ENCODE peak calls at places on chromosomes 3 and 15, in seven cellular contexts. K is A549, P is body of pancreas, Z is stomach, M is GM12891, O is testis, V is transverse colon. F is an unnamed sample.

GRCh38 chr15:85485956-85486567 is 105.7 kb downstream of the AKAP13 start:
- DNase-seq in K (peak; percentile 84), P (peak; percentile 46), Z (peak; percentile 53), M (peak; percentile 40), O (peak; percentile 77), V (peak; percentile 59), F (no peak)

GRCh38 chr3:175311404-175311803 is 452.3 kb downstream of the NAALADL2 start:
- DNase-seq in K (no peak), P (no peak), Z (no peak), M (no peak), O (no peak), V (no peak), F (no peak)

GRCh38 chr15:64837502-64837901 is 4.2 kb upstream of the PLEKHO2 start:
- DNase-seq in K (no peak), P (no peak), Z (no peak), M (no peak), O (no peak), V (no peak), F (no peak)

GRCh38 chr3:135106445-135106844 is 311.4 kb downstream of the EPHB1 start:
- DNase-seq in K (peak; percentile 2), P (peak; percentile 45), Z (peak; percentile 60), M (no peak), O (peak; percentile 39), V (peak; percentile 71), F (peak; percentile 12)

GRCh38 chr3:47007482-47008257 is 28.2 kb downstream of the NBEAL2 start:
- DNase-seq in K (no peak), P (peak; percentile 11), Z (no peak), M (no peak), O (no peak), V (no peak), F (no peak)

GRCh38 chr3:72722930-72723726 is 125.1 kb downstream of the SHQ1 start:
- DNase-seq in K (peak; percentile 26), P (no peak), Z (peak; percentile 38), M (no peak), O (no peak), V (peak; percentile 54), F (no peak)

GRCh38 chr3:43957553-43957952 is 266.8 kb downstream of the ABHD5 start:
- DNase-seq in K (no peak), P (no peak), Z (no peak), M (peak; percentile 22), O (no peak), V (no peak), F (no peak)

GRCh38 chr3:193851416-193851815 is 258.4 kb downstream of the OPA1 start:
- DNase-seq in K (no peak), P (no peak), Z (no peak), M (no peak), O (no peak), V (no peak), F (no peak)

GRCh38 chr3:53129344-53129743 is 891 bp downstream of the RFT1 start:
- DNase-seq in K (no peak), P (no peak), Z (no peak), M (no peak), O (no peak), V (no peak), F (no peak)

GRCh38 chr3:4413467-4413866 is 53.6 kb downstream of the SUMF1 start:
- DNase-seq in K (no peak), P (no peak), Z (no peak), M (no peak), O (no peak), V (no peak), F (no peak)

GRCh38 chr15:38540516-38540915 is 24.1 kb downstream of the RASGRP1 start:
- DNase-seq in K (no peak), P (no peak), Z (no peak), M (no peak), O (no peak), V (no peak), F (no peak)

GRCh38 chr3:153974614-153975013 is 146.6 kb upstream of the ARHGEF26 start:
- DNase-seq in K (no peak), P (no peak), Z (no peak), M (no peak), O (no peak), V (no peak), F (no peak)

GRCh38 chr3:49296781-49297420 is 19.9 kb upstream of the C3orf62 start:
- DNase-seq in K (no peak), P (no peak), Z (peak; percentile 42), M (no peak), O (peak; percentile 69), V (peak; percentile 28), F (no peak)

GRCh38 chr3:140021269-140021668 is 86.3 kb downstream of the CLSTN2 start:
- DNase-seq in K (no peak), P (no peak), Z (no peak), M (no peak), O (no peak), V (no peak), F (no peak)

GRCh38 chr3:134795776-134796312 is 784 bp downstream of the EPHB1 start:
- DNase-seq in K (peak; percentile 8), P (no peak), Z (no peak), M (peak; percentile 31), O (no peak), V (no peak), F (no peak)

GRCh38 chr3:152968388-152969024 is 133.6 kb downstream of the P2RY1 start:
- DNase-seq in K (peak; percentile 46), P (no peak), Z (no peak), M (no peak), O (no peak), V (no peak), F (no peak)

GRCh38 chr15:55267401-55268053 is 22.1 kb downstream of the RAB27A start:
- DNase-seq in K (no peak), P (no peak), Z (peak; percentile 50), M (no peak), O (peak; percentile 42), V (peak; percentile 69), F (no peak)

GRCh38 chr3:147398841-147399534 is 7.4 kb downstream of the ZIC4 start:
- DNase-seq in K (no peak), P (no peak), Z (no peak), M (no peak), O (no peak), V (no peak), F (no peak)

DNA sequence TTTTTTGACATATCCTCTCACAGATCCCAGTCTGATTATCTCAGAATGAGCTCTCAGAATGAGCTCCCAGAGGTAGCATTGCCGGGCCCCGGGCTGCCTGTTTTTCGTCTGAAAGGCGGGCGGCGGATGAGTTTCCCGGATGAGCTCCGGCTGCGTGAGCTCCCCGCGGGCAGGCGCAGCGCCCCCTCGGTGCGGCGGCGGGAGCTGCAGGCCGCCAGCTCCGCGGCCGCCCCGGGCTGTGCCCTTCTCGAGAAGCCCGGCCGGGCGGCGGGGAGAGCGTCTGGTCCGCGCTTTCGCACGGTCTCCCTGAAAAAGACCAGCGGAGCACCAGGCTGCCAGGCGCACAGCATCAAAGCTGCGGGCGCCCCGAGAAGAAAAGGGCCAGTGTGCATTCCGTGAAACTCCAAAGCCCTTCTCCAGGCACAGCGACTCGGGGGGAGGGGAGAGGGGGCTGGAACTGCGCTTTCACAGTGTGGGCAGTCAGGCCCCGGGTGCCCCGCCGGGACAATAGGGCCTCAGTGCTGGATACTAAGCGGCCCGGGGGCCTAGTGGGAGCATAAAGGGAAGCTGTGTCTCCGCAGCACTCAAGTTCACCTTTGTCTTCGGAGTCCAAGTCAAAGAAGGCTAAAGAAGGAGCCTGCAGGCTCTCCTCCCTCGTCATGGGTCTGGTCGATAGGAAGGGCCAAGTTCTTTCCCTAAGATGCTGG is 12.1 kb upstream of the SHC4 start:
- DNase-seq in K (peak; percentile 74), P (peak; percentile 77), Z (peak; percentile 75), M (peak; percentile 77), O (peak; percentile 88), V (peak; percentile 75), F (peak; percentile 51)
- TF ChIP-seq POLR2A in K (peak; percentile 27), P (no peak), Z (no peak), M (no peak), O (no peak), V (no peak), F (peak; percentile 23)

GRCh38 chr3:136161516-136161915 is 34.6 kb downstream of the MSL2 start:
- DNase-seq in K (no peak), P (no peak), Z (no peak), M (no peak), O (no peak), V (no peak), F (no peak)

GRCh38 chr3:136162322-136162721 is 33.8 kb downstream of the MSL2 start:
- DNase-seq in K (no peak), P (no peak), Z (no peak), M (no peak), O (no peak), V (no peak), F (no peak)
- TF ChIP-seq POLR2A in K (no peak), P (no peak), Z (no peak), M (no peak), O (no peak), V (no peak), F (no peak)

GRCh38 chr15:90003736-90004135 is 2.6 kb downstream of the ZNF710 start:
- DNase-seq in K (no peak), P (no peak), Z (no peak), M (no peak), O (no peak), V (no peak), F (no peak)

GRCh38 chr15:90002428-90002844 is 1.3 kb downstream of the ZNF710 start:
- DNase-seq in K (peak; percentile 56), P (peak; percentile 40), Z (no peak), M (no peak), O (peak; percentile 42), V (peak; percentile 62), F (no peak)

GRCh38 chr15:90004252-90004651 is 3.1 kb downstream of the ZNF710 start:
- DNase-seq in K (no peak), P (no peak), Z (no peak), M (no peak), O (no peak), V (no peak), F (no peak)

GRCh38 chr15:90006217-90007088 is 5.3 kb downstream of the ZNF710 start:
- DNase-seq in K (no peak), P (no peak), Z (peak; percentile 41), M (no peak), O (no peak), V (no peak), F (no peak)

DNA sequence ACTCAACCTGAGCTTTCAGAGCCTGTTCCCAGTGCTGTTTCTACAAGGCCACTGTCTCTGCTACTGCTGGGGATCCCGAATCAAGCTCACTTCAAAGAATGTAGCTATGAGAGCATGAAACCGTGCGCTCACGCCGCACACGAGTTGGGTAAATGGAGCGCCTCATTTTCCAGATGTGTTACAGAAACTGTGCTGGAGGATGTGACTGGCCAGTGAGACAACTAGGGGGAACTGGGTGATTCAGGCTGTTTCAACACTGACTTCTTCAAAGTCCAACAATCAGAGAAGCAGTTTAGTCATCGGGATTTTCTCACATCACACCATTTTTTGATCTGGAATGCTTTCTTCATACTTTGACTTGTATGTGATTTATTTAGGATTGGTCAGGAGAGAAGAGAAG is 3.5 kb downstream of the ZNF710 start:
- DNase-seq in K (peak; percentile 67), P (no peak), Z (no peak), M (no peak), O (no peak), V (peak; percentile 46), F (peak; percentile 82)
- TF ChIP-seq POLR2A in K (no peak), P (no peak), Z (no peak), M (no peak), O (no peak), V (peak; percentile 9), F (no peak)

DNA sequence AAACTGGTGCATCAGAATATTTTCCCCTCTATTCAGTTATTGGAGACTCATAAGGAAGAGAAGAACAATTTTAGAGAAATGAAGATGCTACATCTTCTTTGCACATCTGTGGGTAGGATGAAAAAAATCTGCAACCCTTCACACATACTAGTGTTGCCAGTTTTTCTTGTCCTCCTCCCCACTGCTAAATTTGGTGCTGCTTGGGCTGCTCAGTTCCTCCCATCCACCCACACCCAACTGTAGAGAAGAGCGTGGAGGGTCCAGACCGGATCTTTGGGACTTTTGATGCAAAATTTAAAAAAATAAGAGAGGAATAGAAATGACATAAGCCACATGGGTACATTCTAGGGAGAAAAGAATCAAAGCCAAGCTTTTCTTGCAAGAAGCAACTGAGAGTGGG is 8.7 kb upstream of the RASA2 start:
- DNase-seq in K (no peak), P (no peak), Z (no peak), M (no peak), O (no peak), V (no peak), F (no peak)
- TF ChIP-seq POLR2A in K (no peak), P (no peak), Z (no peak), M (no peak), O (no peak), V (no peak), F (no peak)